ENCODE peak calls at places on chromosomes 1 and 21, in nine cellular contexts. K is NCI-H2081, U is fibroblast of lung, L is pancreas, R is left ventricle myocardium inferior, E is NCI-H146, Y is A549, J is ACHN, V is GM12865. P is an unnamed sample.

GRCh38 chr1:214086945-214087344 is 99.2 kb downstream of the PROX1 start:
- DNase-seq in K (no peak), U (no peak), L (no peak), R (no peak), E (no peak), Y (peak), J (no peak), V (no peak), P (no peak)

GRCh38 chr1:36387141-36387949 is 1.6 kb upstream of the STK40 start:
- DNase-seq in K (no peak), U (peak), L (peak), R (no peak), E (no peak), Y (no peak), J (peak), V (peak), P (no peak)

GRCh38 chr21:38712076-38712475 is 93.7 kb upstream of the ETS2 start:
- DNase-seq in K (peak), U (peak), L (no peak), R (no peak), E (peak), Y (peak), J (peak), V (peak), P (peak)

GRCh38 chr1:148318123-148318899 is 164.8 kb downstream of the PPIAL4G start:
- DNase-seq in K (no peak), U (no peak), L (no peak), R (peak), E (no peak), Y (no peak), J (no peak), V (peak), P (no peak)

GRCh38 chr1:160032165-160032827 is 506 bp upstream of the PIGM start:
- DNase-seq in K (no peak), U (no peak), L (no peak), R (no peak), E (no peak), Y (no peak), J (peak), V (peak), P (peak)

GRCh38 chr21:41164981-41165650 is 2.8 kb upstream of the BACE2 start:
- DNase-seq in K (no peak), U (peak), L (peak), R (no peak), E (peak), Y (peak), J (peak), V (no peak), P (no peak)

GRCh38 chr1:44239337-44239960 is 26.2 kb downstream of the DMAP1 start:
- DNase-seq in K (no peak), U (peak), L (no peak), R (no peak), E (peak), Y (no peak), J (no peak), V (no peak), P (peak)

GRCh38 chr1:17630048-17630830 is 90.7 kb downstream of the ARHGEF10L start:
- DNase-seq in K (no peak), U (peak), L (no peak), R (peak), E (no peak), Y (no peak), J (no peak), V (no peak), P (no peak)

GRCh38 chr1:100791586-100791985 is 72.0 kb downstream of the VCAM1 start:
- DNase-seq in K (no peak), U (no peak), L (no peak), R (no peak), E (no peak), Y (no peak), J (no peak), V (no peak), P (no peak)

P was measured in K562.